ENCODE peak calls at places on chromosomes 3 and 15, in four cellular contexts. T is SK-N-SH, E is stomach, O is H1. Z is an unnamed sample.
A peak's percentile ranks its signal among the peaks of the same experiment; 100 is the strongest.

GRCh38 chr15:66454143-66454542 is 43.4 kb downstream of the SNAPC5 start:
- DNase-seq in T (no peak), E (no peak), O (no peak), Z (no peak)

GRCh38 chr3:17412950-17413530 is 329.4 kb downstream of the TBC1D5 start:
- DNase-seq in T (peak; percentile 20), E (no peak), O (no peak), Z (no peak)

GRCh38 chr3:170741756-170742530 is 128.1 kb downstream of the RPL22L1 start:
- DNase-seq in T (no peak), E (no peak), O (no peak), Z (no peak)

GRCh38 chr15:100733088-100733487 is 130.7 kb downstream of the ASB7 start:
- DNase-seq in T (peak; percentile 3), E (no peak), O (no peak), Z (no peak)

GRCh38 chr15:89385596-89386242 is 51.1 kb upstream of the POLG start:
- DNase-seq in T (no peak), E (no peak), O (no peak), Z (no peak)

GRCh38 chr3:37856381-37856780 is 5.3 kb upstream of the CTDSPL start:
- DNase-seq in T (no peak), E (peak; percentile 81), O (no peak), Z (no peak)

GRCh38 chr3:88767746-88768145 is 339.7 kb upstream of the EPHA3 start:
- DNase-seq in T (no peak), E (no peak), O (no peak), Z (no peak)

GRCh38 chr3:143413372-143413771 is 293.8 kb downstream of the CHST2 start:
- DNase-seq in T (no peak), E (no peak), O (no peak), Z (no peak)

GRCh38 chr15:67242665-67243064 is 11.8 kb downstream of the AAGAB start:
- DNase-seq in T (no peak), E (no peak), O (no peak), Z (no peak)

GRCh38 chr3:69339766-69340165 is 46.1 kb downstream of the FRMD4B start:
- DNase-seq in T (no peak), E (no peak), O (no peak), Z (no peak)

GRCh38 chr15:101664303-101664913 is 12.2 kb upstream of the TM2D3 start:
- DNase-seq in T (no peak), E (no peak), O (no peak), Z (no peak)

GRCh38 chr15:50452927-50453326 is 28.7 kb downstream of the USP8 start:
- DNase-seq in T (no peak), E (no peak), O (no peak), Z (no peak)

GRCh38 chr3:125045965-125046364 is 9.8 kb downstream of the HEG1 start:
- DNase-seq in T (no peak), E (no peak), O (no peak), Z (no peak)

GRCh38 chr3:120450261-120450913 is 405 bp downstream of the FSTL1 start:
- DNase-seq in T (no peak), E (peak; percentile 31), O (no peak), Z (peak; percentile 27)

GRCh38 chr15:69410290-69410874 is 3.8 kb upstream of the KIF23 start:
- DNase-seq in T (peak; percentile 61), E (no peak), O (no peak), Z (no peak)

GRCh38 chr3:151871639-151872468 is 1.6 kb upstream of the SUCNR1 start:
- DNase-seq in T (no peak), E (no peak), O (no peak), Z (no peak)

GRCh38 chr3:105662326-105662725 is 206.5 kb downstream of the CBLB start:
- DNase-seq in T (no peak), E (no peak), O (no peak), Z (no peak)

GRCh38 chr15:97902140-97902780 is 58.2 kb upstream of the ARRDC4 start:
- DNase-seq in T (no peak), E (no peak), O (no peak), Z (no peak)

GRCh38 chr3:52742418-52743041 is 28.2 kb downstream of the NEK4 start:
- DNase-seq in T (peak; percentile 41), E (no peak), O (no peak), Z (no peak)

GRCh38 chr3:130759692-130760338 is 13.2 kb upstream of the PIK3R4 start:
- DNase-seq in T (peak; percentile 55), E (peak; percentile 62), O (no peak), Z (peak; percentile 60)

GRCh38 chr15:38996111-38996541 is 431.5 kb upstream of the RASGRP1 start:
- DNase-seq in T (no peak), E (no peak), O (no peak), Z (no peak)

GRCh38 chr3:107271787-107272387 is 105.4 kb upstream of the CCDC54 start:
- DNase-seq in T (peak; percentile 36), E (no peak), O (no peak), Z (no peak)

GRCh38 chr15:70608156-70608555 is 155.2 kb downstream of the UACA start:
- DNase-seq in T (no peak), E (no peak), O (no peak), Z (no peak)

GRCh38 chr3:123024056-123024455 is 3.5 kb downstream of the SEMA5B start:
- DNase-seq in T (no peak), E (no peak), O (no peak), Z (no peak)

GRCh38 chr3:61505197-61505596 is 56.2 kb upstream of the PTPRG start:
- DNase-seq in T (no peak), E (no peak), O (no peak), Z (no peak)

GRCh38 chr15:30992073-30992363 is 590 bp upstream of the MTMR10 start:
- DNase-seq in T (no peak), E (no peak), O (no peak), Z (no peak)

GRCh38 chr3:120093119-120093922 is 926 bp downstream of the GSK3B start:
- DNase-seq in T (no peak), E (no peak), O (peak; percentile 33), Z (peak; percentile 22)

GRCh38 chr3:194322701-194323174 is 28.4 kb downstream of the CPN2 start:
- DNase-seq in T (no peak), E (peak; percentile 66), O (no peak), Z (no peak)

GRCh38 chr15:45179221-45179985 is 8.4 kb downstream of the SHF start:
- DNase-seq in T (peak; percentile 48), E (peak; percentile 59), O (no peak), Z (peak; percentile 69)

GRCh38 chr3:126356373-126357298 is 572 bp downstream of the KLF15 start:
- DNase-seq in T (peak; percentile 82), E (no peak), O (no peak), Z (peak; percentile 20)

GRCh38 chr3:41417574-41417973 is 218.3 kb downstream of the CTNNB1 start:
- DNase-seq in T (no peak), E (no peak), O (no peak), Z (no peak)

GRCh38 chr15:73632670-73633058 is 525 bp downstream of the NPTN start:
- DNase-seq in T (no peak), E (peak; percentile 26), O (no peak), Z (no peak)

GRCh38 chr15:38941399-38941953 is 376.9 kb upstream of the RASGRP1 start:
- DNase-seq in T (peak; percentile 41), E (no peak), O (no peak), Z (no peak)

GRCh38 chr3:136979684-136980083 is 21.9 kb downstream of the IL20RB start:
- DNase-seq in T (no peak), E (no peak), O (no peak), Z (no peak)

GRCh38 chr3:87228316-87228715 is 1.2 kb downstream of the CHMP2B start:
- DNase-seq in T (no peak), E (no peak), O (no peak), Z (no peak)

GRCh38 chr3:87227835-87228144 is 681 bp downstream of the CHMP2B start:
- DNase-seq in T (no peak), E (no peak), O (no peak), Z (no peak)

GRCh38 chr3:87229113-87229512 is 2.0 kb downstream of the CHMP2B start:
- DNase-seq in T (no peak), E (no peak), O (no peak), Z (no peak)

GRCh38 chr3:87225659-87226058 is 1.4 kb upstream of the CHMP2B start:
- DNase-seq in T (no peak), E (no peak), O (no peak), Z (peak; percentile 34)

GRCh38 chr3:87227104-87227834 is at the start of gene CHMP2B:
- DNase-seq in T (peak; percentile 88), E (peak; percentile 96), O (peak; percentile 80), Z (peak; percentile 95)
- TF ChIP-seq EP300 in T (no peak), E (no peak), O (no peak), Z (no peak)

DNA sequence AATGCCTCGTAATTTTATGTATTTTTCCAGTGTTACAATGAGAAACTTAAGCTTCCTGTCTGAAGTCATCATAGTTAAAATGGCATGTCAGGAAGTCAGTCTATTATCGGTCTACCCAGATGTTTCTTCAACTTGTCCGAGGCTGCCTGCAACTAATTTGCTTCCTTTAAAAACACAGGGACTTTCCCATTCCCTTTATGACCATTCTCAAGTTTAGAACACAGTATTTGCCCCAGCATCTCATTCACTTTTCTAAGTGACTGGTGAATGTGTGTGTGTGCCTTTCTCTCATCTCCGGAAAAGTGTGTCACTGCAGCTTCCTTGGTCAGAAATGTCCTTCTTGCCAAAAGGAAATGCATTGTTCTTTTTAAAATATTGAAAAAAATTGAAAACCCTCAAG is 466.6 kb downstream of the RAP2B start:
- DNase-seq in T (no peak), E (no peak), O (no peak), Z (no peak)
- TF ChIP-seq POLR2AphosphoS5 in T (no peak), E (no peak), O (no peak), Z (no peak)

DNA sequence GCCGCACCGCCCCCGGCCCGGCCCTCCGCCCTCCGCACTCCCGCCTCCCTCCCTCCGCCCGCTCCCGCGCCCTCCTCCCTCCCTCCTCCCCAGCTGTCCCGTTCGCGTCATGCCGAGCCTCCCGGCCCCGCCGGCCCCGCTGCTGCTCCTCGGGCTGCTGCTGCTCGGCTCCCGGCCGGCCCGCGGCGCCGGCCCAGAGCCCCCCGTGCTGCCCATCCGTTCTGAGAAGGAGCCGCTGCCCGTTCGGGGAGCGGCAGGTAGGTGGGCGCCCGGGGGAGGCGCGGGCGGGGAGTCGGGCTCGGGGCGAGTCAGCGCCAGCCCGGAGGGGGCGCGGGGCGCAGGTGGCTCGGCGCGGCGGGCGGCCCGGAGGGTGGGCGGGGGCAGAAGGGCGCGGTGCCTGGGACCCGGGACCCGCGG is 364 bp downstream of the CHRD start:
- DNase-seq in T (peak; percentile 91), E (peak; percentile 68), O (no peak), Z (peak; percentile 65)
- TF ChIP-seq EP300 in T (no peak), E (no peak), O (no peak), Z (no peak)

GRCh38 chr15:81106560-81106959 is 27.5 kb upstream of the CFAP161 start:
- DNase-seq in T (peak; percentile 70), E (peak; percentile 62), O (peak; percentile 9), Z (peak; percentile 37)
- TF ChIP-seq POLR2AphosphoS5 in T (no peak), E (no peak), O (no peak), Z (no peak)

GRCh38 chr3:76310661-76311060 is 525.3 kb upstream of the ZNF717 start:
- DNase-seq in T (no peak), E (no peak), O (no peak), Z (no peak)
- TF ChIP-seq EP300 in T (no peak), E (no peak), O (no peak), Z (no peak)